ENCODE peak calls at places on chromosomes 13 and 19, in six cellular contexts. E is brain microvascular endothelial cell, D is activated B cell treated with CpG ODN at 0.5 μM for 24 hours, Z is H9, O is cardiac muscle cell, N is upper lobe of right lung. B is an unnamed sample.

GRCh38 chr13:77779461-77780272 is 82.2 kb downstream of the SLAIN1 start:
- DNase-seq in O (peak; percentile 73), E (peak; percentile 33), Z (no peak), N (no peak), D (no peak), B (no peak)

GRCh38 chr19:7505288-7505681 is 10.6 kb upstream of the ZNF358 start:
- DNase-seq in E (no peak), O (no peak), N (no peak), Z (peak; percentile 60), D (no peak), B (no peak)

GRCh38 chr19:55474269-55475265 is 1.9 kb upstream of the ZNF628 start:
- DNase-seq in D (no peak), O (no peak), Z (peak; percentile 25), N (no peak), E (no peak), B (no peak)

GRCh38 chr13:95607363-95607762 is 37.1 kb downstream of the DZIP1 start:
- DNase-seq in O (no peak), E (peak; percentile 47), N (no peak), D (no peak), Z (no peak), B (no peak)

GRCh38 chr19:45766919-45767346 is 2.1 kb downstream of the SIX5 start:
- DNase-seq in D (no peak), O (peak; percentile 27), E (no peak), Z (no peak), N (no peak), B (no peak)

GRCh38 chr19:39171479-39172465 is 25.0 kb upstream of the NCCRP1 start:
- DNase-seq in E (no peak), Z (no peak), N (no peak), O (no peak), D (no peak), B (no peak)

GRCh38 chr19:50332264-50333038 is 3.3 kb upstream of the KCNC3 start:
- DNase-seq in E (no peak), D (no peak), O (peak; percentile 53), N (peak; percentile 68), Z (peak; percentile 73), B (peak; percentile 77)

GRCh38 chr19:5156231-5156986 is 184.2 kb downstream of the PTPRS start:
- DNase-seq in O (no peak), D (no peak), Z (peak; percentile 29), E (no peak), N (peak; percentile 54), B (no peak)

GRCh38 chr19:18488403-18488723 is 33.5 kb downstream of the ELL start:
- DNase-seq in D (no peak), Z (no peak), E (no peak), N (no peak), O (no peak), B (no peak)

GRCh38 chr19:3276341-3276799 is 51.9 kb downstream of the CELF5 start:
- DNase-seq in E (no peak), N (peak; percentile 71), D (no peak), Z (peak; percentile 99), O (no peak), B (no peak)

GRCh38 chr19:55526216-55527196 is 10.4 kb downstream of the SBK2 start:
- DNase-seq in D (no peak), Z (no peak), E (peak; percentile 62), O (peak; percentile 56), N (peak; percentile 87), B (no peak)

GRCh38 chr19:51740356-51740755 is 11.3 kb downstream of the FPR1 start:
- DNase-seq in N (no peak), Z (no peak), E (no peak), O (no peak), D (no peak), B (no peak)

GRCh38 chr13:42798118-42798517 is 16.7 kb downstream of the FAM216B start:
- DNase-seq in Z (no peak), N (no peak), E (no peak), O (no peak), D (no peak), B (no peak)

GRCh38 chr13:95385373-95385772 is 84.1 kb upstream of the ABCC4 start:
- DNase-seq in O (no peak), N (no peak), E (no peak), D (no peak), Z (no peak), B (no peak)

GRCh38 chr19:42311612-42312160 is 1.4 kb upstream of the TMEM145 start:
- DNase-seq in Z (peak; percentile 53), D (no peak), N (no peak), O (no peak), E (no peak), B (no peak)
- TF ChIP-seq CTCF in Z (peak; percentile 54), D (no peak), N (no peak), O (no peak), E (peak; percentile 53), B (no peak)

GRCh38 chr13:109121826-109122225 is 492.4 kb downstream of the MYO16 start:
- DNase-seq in Z (no peak), O (no peak), N (no peak), E (no peak), D (no peak), B (no peak)

GRCh38 chr13:109119886-109120285 is 490.5 kb downstream of the MYO16 start:
- DNase-seq in O (no peak), Z (no peak), D (no peak), N (no peak), E (no peak), B (no peak)

GRCh38 chr13:109126973-109127615 is 497.7 kb downstream of the MYO16 start:
- DNase-seq in N (no peak), D (no peak), O (no peak), Z (no peak), E (no peak), B (no peak)

GRCh38 chr13:109123971-109124370 is 494.6 kb downstream of the MYO16 start:
- DNase-seq in O (peak; percentile 7), D (no peak), Z (no peak), N (no peak), E (no peak), B (no peak)
- TF ChIP-seq CTCF in O (no peak), D (no peak), Z (peak; percentile 30), N (no peak), E (no peak), B (no peak)

GRCh38 chr13:86085890-86086289 is 286.7 kb upstream of the SLITRK6 start:
- DNase-seq in D (no peak), E (no peak), N (no peak), O (no peak), Z (no peak), B (no peak)
- TF ChIP-seq CTCF in D (no peak), E (no peak), N (no peak), O (no peak), Z (peak; percentile 23), B (no peak)

GRCh38 chr19:28941833-28942232 is 271.1 kb downstream of the UQCRFS1 start:
- DNase-seq in O (no peak), Z (no peak), N (no peak), E (no peak), D (no peak), B (no peak)

GRCh38 chr19:28949027-28949426 is 263.9 kb downstream of the UQCRFS1 start:
- DNase-seq in Z (no peak), O (no peak), N (no peak), E (no peak), D (no peak), B (no peak)

GRCh38 chr19:28948531-28948930 is 264.4 kb downstream of the UQCRFS1 start:
- DNase-seq in O (no peak), D (no peak), N (no peak), Z (no peak), E (no peak), B (no peak)

GRCh38 chr19:28940751-28941500 is 272.0 kb downstream of the UQCRFS1 start:
- DNase-seq in E (peak; percentile 89), D (no peak), N (no peak), Z (no peak), O (no peak), B (no peak)

DNA sequence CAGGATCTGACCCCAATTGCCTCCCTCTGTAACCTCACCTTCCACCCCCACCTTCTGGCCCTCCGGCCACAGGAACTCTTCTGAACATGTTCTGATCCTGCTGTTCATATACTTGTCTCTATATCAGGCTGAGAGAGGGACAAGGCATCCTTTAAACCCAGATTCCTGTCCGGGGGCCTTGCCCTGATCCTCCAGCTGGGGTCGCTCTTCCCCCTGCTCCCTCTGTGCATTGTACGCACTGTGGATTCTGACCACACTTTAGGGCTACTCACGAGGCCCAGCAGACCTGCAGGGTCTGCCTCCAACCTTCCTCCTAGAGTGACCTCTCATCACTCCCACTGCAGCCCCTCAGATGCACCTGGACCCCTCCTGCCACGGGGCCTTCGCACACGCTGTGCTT is 269.3 kb downstream of the UQCRFS1 start:
- DNase-seq in D (no peak), E (no peak), Z (peak; percentile 60), N (no peak), O (no peak), B (no peak)
- TF ChIP-seq CTCF in D (no peak), E (no peak), Z (peak; percentile 66), N (no peak), O (no peak), B (no peak)

GRCh38 chr19:1307755-1308303 is 22.2 kb downstream of the EFNA2 start:
- DNase-seq in D (no peak), E (no peak), N (no peak), Z (no peak), O (no peak), B (no peak)

GRCh38 chr19:1300744-1301490 is 15.2 kb downstream of the EFNA2 start:
- DNase-seq in E (no peak), N (no peak), Z (no peak), D (no peak), O (no peak), B (no peak)

GRCh38 chr19:1302534-1303239 is 17.0 kb downstream of the EFNA2 start:
- DNase-seq in D (no peak), Z (no peak), N (no peak), E (no peak), O (no peak), B (no peak)

GRCh38 chr19:1307320-1307719 is 21.6 kb downstream of the EFNA2 start:
- DNase-seq in Z (no peak), O (no peak), E (no peak), D (no peak), N (no peak), B (no peak)

DNA sequence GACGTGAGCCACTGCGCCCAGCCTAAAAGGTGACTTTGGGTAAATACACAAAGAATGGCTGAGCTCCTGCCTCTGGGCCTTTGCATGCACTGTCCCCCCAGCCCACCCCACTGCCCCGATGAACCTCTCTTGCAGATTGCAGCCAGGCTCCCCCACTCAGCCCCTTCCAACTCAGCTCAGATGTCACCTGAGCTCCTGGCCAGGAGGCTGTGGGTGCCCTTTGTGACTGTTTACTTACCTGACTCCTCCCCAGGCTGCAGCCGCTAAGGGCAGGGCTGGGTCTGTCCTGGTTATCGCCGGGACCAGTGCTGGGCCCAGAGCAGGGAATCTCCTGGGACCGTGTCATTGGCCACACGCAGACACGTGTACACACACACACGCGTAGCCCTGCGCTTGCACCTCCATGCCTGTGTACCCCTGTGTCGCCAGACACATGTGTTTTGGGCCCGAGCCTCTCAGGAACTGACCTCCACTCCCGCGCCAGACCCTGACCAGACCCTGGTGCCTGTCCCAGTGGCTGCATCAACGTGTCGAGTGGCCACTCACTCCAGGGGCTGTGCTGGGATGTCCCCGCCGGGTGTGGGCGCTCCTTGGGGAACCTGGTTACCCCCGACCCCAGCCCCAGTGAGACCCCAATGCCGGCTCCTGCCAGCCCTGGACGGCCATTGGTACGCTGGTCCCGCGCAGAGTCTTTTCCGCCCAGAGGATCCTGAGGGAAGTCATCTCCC is 18.7 kb downstream of the EFNA2 start:
- DNase-seq in Z (no peak), E (no peak), O (no peak), N (no peak), D (no peak), B (no peak)
- TF ChIP-seq CTCF in Z (no peak), E (no peak), O (no peak), N (no peak), D (no peak), B (no peak)